ENCODE peak calls at places on chromosome 20, in ten cellular contexts. L is upper lobe of right lung, X is mammary epithelial cell, H is Karpas-422, Y is aorta, B is heart left ventricle, V is hepatocyte, D is mesendoderm, P is tibial nerve, S is fibroblast of lung. I is an unnamed sample. For H3K36me3, the result is how much of the 10 kb centered on the place peaks cover.

GRCh38 chr20:4560667-4561066 is 161.0 kb upstream of the PRND start:
- DNase-seq in L (no peak), X (no peak), H (no peak), Y (no peak), B (no peak), V (no peak), D (no peak), P (no peak), S (peak), I (no peak)

GRCh38 chr20:44805991-44806729 is 4.2 kb downstream of the RIMS4 start:
- DNase-seq in L (peak), X (no peak), H (no peak), Y (peak), B (no peak), V (peak), D (peak), P (peak), S (peak), I (peak)

GRCh38 chr20:56998438-56998837 is 268.0 kb downstream of the BMP7 start:
- DNase-seq in L (no peak), X (no peak), H (peak), Y (no peak), B (no peak), V (no peak), D (no peak), P (no peak), S (no peak), I (no peak)

GRCh38 chr20:5041433-5041832 is 40.1 kb upstream of the SLC23A2 start:
- DNase-seq in L (no peak), X (no peak), H (no peak), Y (no peak), B (no peak), V (peak), D (peak), P (no peak), S (peak), I (peak)

GRCh38 chr20:63703471-63703975 is 4.3 kb downstream of the ARFRP1 start:
- DNase-seq in L (peak), X (no peak), H (no peak), Y (peak), B (no peak), V (no peak), D (no peak), P (no peak), S (no peak), I (no peak)

GRCh38 chr20:45969712-45970634 is 2.0 kb downstream of the ZNF335 start:
- DNase-seq in L (peak), X (peak), H (peak), Y (peak), B (no peak), V (peak), D (peak), P (no peak), S (peak), I (peak)

GRCh38 chr20:16904751-16905150 is 156.6 kb downstream of the OTOR start:
- DNase-seq in L (no peak), X (no peak), H (no peak), Y (no peak), B (no peak), V (no peak), D (no peak), P (no peak), S (no peak), I (no peak)

GRCh38 chr20:25148982-25149846 is 46.3 kb upstream of the ENTPD6 start:
- DNase-seq in L (no peak), X (no peak), H (no peak), Y (no peak), B (no peak), V (no peak), D (no peak), P (no peak), S (no peak), I (no peak)

GRCh38 chr20:9508696-9509178 is 5.7 kb upstream of the LAMP5 start:
- DNase-seq in L (no peak), X (no peak), H (no peak), Y (no peak), B (no peak), V (no peak), D (no peak), P (no peak), S (no peak), I (no peak)

GRCh38 chr20:7171911-7172310 is 404.4 kb downstream of the BMP2 start:
- DNase-seq in L (no peak), X (peak), H (no peak), Y (no peak), B (no peak), V (no peak), D (peak), P (no peak), S (peak), I (no peak)

GRCh38 chr20:7650481-7650880 is 289.8 kb downstream of the HAO1 start:
- DNase-seq in L (no peak), X (peak), H (no peak), Y (no peak), B (peak), V (no peak), D (no peak), P (no peak), S (peak), I (no peak)

GRCh38 chr20:40606237-40606636 is 82.8 kb downstream of the MAFB start:
- DNase-seq in L (no peak), X (no peak), H (no peak), Y (no peak), B (no peak), V (no peak), D (no peak), P (no peak), S (no peak), I (no peak)

GRCh38 chr20:50366270-50367103 is 143.7 kb upstream of the PTPN1 start:
- DNase-seq in L (no peak), X (peak), H (no peak), Y (no peak), B (peak), V (peak), D (no peak), P (no peak), S (peak), I (peak)

GRCh38 chr20:59032713-59033059 is 551 bp upstream of the ATP5F1E start:
- DNase-seq in L (no peak), X (no peak), H (no peak), Y (no peak), B (no peak), V (peak), D (peak), P (no peak), S (peak), I (no peak)
- H3K36me3 ChIP-seq in L (half or more), X (under half), H (half or more), Y (under half), B (under half), V (under half), D (under half), P (under half), S (under half), I (half or more)

DNA sequence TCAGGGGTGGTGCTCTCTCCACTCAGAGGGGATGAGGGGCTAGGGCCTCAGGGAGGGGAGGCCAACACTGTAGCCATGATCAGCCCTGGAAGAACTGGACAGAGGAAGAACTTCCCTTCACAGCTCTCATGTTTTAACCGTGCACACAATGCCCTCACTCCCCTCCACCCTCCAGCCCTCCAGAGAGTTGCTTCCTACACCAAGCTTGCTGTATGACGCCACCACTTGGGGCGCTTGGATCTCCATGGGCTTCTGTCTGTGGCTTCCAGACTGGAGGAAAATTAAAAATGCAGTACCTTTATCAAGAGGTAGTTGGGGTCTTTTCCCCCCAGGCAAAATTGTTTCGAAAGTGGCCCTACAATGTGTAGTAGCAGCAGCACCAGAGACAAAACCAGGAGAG is 48.4 kb downstream of the ARHGAP40 start:
- DNase-seq in L (no peak), X (no peak), H (no peak), Y (no peak), B (no peak), V (no peak), D (no peak), P (no peak), S (no peak), I (no peak)
- H3K36me3 ChIP-seq in L (under half), X (under half), H (under half), Y (under half), B (under half), V (under half), D (under half), P (under half), S (under half), I (under half)

DNA sequence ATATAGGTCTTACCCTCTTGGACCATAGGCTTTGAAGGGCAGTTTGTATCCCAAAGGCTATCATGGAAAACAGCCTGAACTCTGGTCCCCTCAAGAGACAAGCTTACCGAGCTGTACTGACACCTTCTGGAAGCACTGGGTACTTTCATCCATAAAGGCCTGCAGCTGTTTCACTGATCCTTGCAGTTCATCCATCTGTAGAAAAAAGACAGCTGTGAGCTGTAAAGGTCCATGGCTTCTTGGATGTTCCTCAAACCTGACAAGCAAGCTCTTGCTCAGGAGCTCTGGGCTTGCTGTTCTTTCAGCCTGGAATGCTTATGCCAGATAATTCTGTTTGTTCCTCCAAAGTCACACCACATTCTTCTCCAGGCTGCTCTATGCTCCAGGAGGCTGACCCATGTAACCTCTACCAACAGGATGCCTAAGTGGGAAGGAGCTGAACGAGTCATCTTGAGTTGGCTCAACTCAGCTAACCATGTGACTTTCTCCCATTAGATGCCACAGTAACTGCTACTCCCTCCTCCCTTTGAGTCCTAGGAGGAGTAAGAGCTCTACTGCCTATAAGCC is 8.8 kb upstream of the NDRG3 start:
- DNase-seq in L (no peak), X (peak), H (peak), Y (no peak), B (no peak), V (peak), D (peak), P (no peak), S (peak), I (peak)
- H3K36me3 ChIP-seq in L (under half), X (under half), H (under half), Y (under half), B (under half), V (under half), D (under half), P (under half), S (under half), I (half or more)

GRCh38 chr20:10646006-10646405 is 27.8 kb downstream of the JAG1 start:
- DNase-seq in L (no peak), X (no peak), H (no peak), Y (no peak), B (no peak), V (no peak), D (no peak), P (no peak), S (no peak), I (no peak)
- H3K36me3 ChIP-seq in L (half or more), X (half or more), H (under half), Y (under half), B (half or more), V (under half), D (under half), P (under half), S (under half), I (half or more)

DNA sequence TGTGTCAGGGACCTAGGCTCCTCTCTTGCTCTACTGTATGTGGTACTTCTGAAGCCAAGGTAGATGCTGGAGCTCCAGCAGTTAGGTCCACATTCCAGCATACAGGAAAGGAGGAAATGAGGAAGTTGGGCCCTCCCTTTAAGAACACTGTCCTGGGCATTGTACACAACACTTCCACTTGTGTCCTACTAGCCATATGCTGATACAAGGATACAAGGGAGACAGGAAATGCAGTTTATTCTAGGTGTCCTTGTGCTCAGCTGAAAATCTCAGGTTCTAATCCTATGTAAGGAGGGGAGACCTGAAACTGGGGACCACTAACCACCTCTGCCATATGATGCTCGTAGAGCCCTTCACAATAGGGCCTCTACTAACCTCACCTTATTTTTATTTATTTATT is 4.2 kb downstream of the TRIB3 start:
- DNase-seq in L (no peak), X (no peak), H (no peak), Y (no peak), B (no peak), V (no peak), D (no peak), P (no peak), S (no peak), I (no peak)
- H3K36me3 ChIP-seq in L (under half), X (under half), H (half or more), Y (under half), B (under half), V (under half), D (under half), P (under half), S (under half), I (half or more)

I was measured in A673.